ENCODE peak calls at places on chromosomes 3 and 15, in four cellular contexts. J is psoas muscle; M is ovary; I is CD8-positive, alpha-beta T cell. N is an unnamed sample.

GRCh38 chr3:113153499-113154107 is 57.8 kb upstream of the BOC start:
- DNase-seq in J (no peak), M (no peak), I (no peak), N (no peak)

GRCh38 chr15:28107111-28107893 is 8.2 kb upstream of the OCA2 start:
- DNase-seq in J (no peak), M (no peak), I (no peak), N (no peak)

GRCh38 chr15:56767315-56767714 is 34.0 kb upstream of the ZNF280D start:
- DNase-seq in J (no peak), M (no peak), I (no peak), N (no peak)

GRCh38 chr15:101318810-101319200 is 23.8 kb upstream of the SNRPA1 start:
- DNase-seq in J (no peak), M (no peak), I (no peak), N (no peak)

GRCh38 chr15:88647362-88648105 is 8.7 kb downstream of the ISG20 start:
- DNase-seq in J (no peak), M (no peak), I (peak), N (no peak)

GRCh38 chr15:50248994-50249586 is 16.4 kb downstream of the HDC start:
- DNase-seq in J (no peak), M (no peak), I (no peak), N (no peak)

GRCh38 chr3:150227839-150228238 is 180.3 kb upstream of the TSC22D2 start:
- DNase-seq in J (no peak), M (no peak), I (peak), N (peak)

GRCh38 chr3:127676921-127677351 is 4.2 kb downstream of the ABTB1 start:
- DNase-seq in J (no peak), M (no peak), I (no peak), N (no peak)

GRCh38 chr3:50660386-50660785 is 14.3 kb upstream of the DOCK3 start:
- DNase-seq in J (no peak), M (no peak), I (no peak), N (no peak)

GRCh38 chr3:56988874-56989433 is 71.5 kb upstream of the SPATA12 start:
- DNase-seq in J (peak), M (peak), I (peak), N (peak)

GRCh38 chr3:56219894-56220805 is 248.1 kb downstream of the ERC2 start:
- DNase-seq in J (no peak), M (no peak), I (no peak), N (no peak)

GRCh38 chr3:40615110-40615915 is 90.6 kb downstream of the ZNF621 start:
- DNase-seq in J (no peak), M (no peak), I (no peak), N (peak)

GRCh38 chr3:133457025-133457424 is 57.2 kb downstream of the BFSP2 start:
- DNase-seq in J (no peak), M (no peak), I (no peak), N (no peak)

GRCh38 chr3:99505200-99505599 is 133.2 kb upstream of the COL8A1 start:
- DNase-seq in J (no peak), M (no peak), I (no peak), N (no peak)

GRCh38 chr15:22788004-22788403 is 1.6 kb downstream of the NIPA1 start:
- DNase-seq in J (no peak), M (no peak), I (no peak), N (no peak)

GRCh38 chr3:45939341-45939771 is 3.9 kb upstream of the CXCR6 start:
- DNase-seq in J (no peak), M (no peak), I (no peak), N (no peak)

GRCh38 chr15:26298010-26298661 is 435.0 kb upstream of the ATP10A start:
- DNase-seq in J (no peak), M (no peak), I (no peak), N (no peak)

GRCh38 chr15:34331809-34332208 is 5.8 kb downstream of the SLC12A6 start:
- DNase-seq in J (no peak), M (no peak), I (no peak), N (no peak)

GRCh38 chr15:101121511-101122090 is 130.2 kb downstream of the CHSY1 start:
- DNase-seq in J (peak), M (peak), I (peak), N (peak)

GRCh38 chr15:65096481-65097385 is 18.3 kb downstream of the UBAP1L start:
- DNase-seq in J (no peak), M (no peak), I (no peak), N (no peak)

GRCh38 chr15:93305306-93305705 is 216.3 kb upstream of the RGMA start:
- DNase-seq in J (no peak), M (no peak), I (no peak), N (no peak)

GRCh38 chr3:71514621-71515020 is 68.9 kb downstream of the FOXP1 start:
- DNase-seq in J (no peak), M (no peak), I (no peak), N (no peak)

GRCh38 chr3:181709537-181710279 is 2.0 kb upstream of the SOX2 start:
- DNase-seq in J (peak), M (peak), I (peak), N (peak)

GRCh38 chr15:41510728-41511127 is 2.9 kb downstream of the LTK start:
- DNase-seq in J (no peak), M (no peak), I (no peak), N (no peak)

GRCh38 chr15:70627734-70628541 is 135.4 kb downstream of the UACA start:
- DNase-seq in J (no peak), M (no peak), I (no peak), N (no peak)

GRCh38 chr3:72560857-72561675 is 287.2 kb downstream of the SHQ1 start:
- DNase-seq in J (no peak), M (no peak), I (no peak), N (no peak)

GRCh38 chr3:141457624-141458236 is 29.1 kb upstream of the RASA2 start:
- DNase-seq in J (no peak), M (no peak), I (no peak), N (no peak)

GRCh38 chr3:185221203-185221602 is 32.6 kb downstream of the EHHADH start:
- DNase-seq in J (no peak), M (no peak), I (no peak), N (no peak)

GRCh38 chr3:185216587-185216918 is 37.3 kb downstream of the EHHADH start:
- DNase-seq in J (no peak), M (no peak), I (no peak), N (no peak)

GRCh38 chr3:185210621-185211157 is 43.2 kb downstream of the EHHADH start:
- DNase-seq in J (no peak), M (no peak), I (no peak), N (no peak)

GRCh38 chr3:185215873-185216586 is 37.8 kb downstream of the EHHADH start:
- DNase-seq in J (no peak), M (no peak), I (no peak), N (no peak)
- TF ChIP-seq CTCF in J (peak), M (peak), I (peak), N (peak)

GRCh38 chr15:58770857-58771620 is at the start of gene MINDY2:
- DNase-seq in J (peak), M (peak), I (peak), N (peak)
- TF ChIP-seq CTCF in J (peak), M (peak), I (no peak), N (peak)

DNA sequence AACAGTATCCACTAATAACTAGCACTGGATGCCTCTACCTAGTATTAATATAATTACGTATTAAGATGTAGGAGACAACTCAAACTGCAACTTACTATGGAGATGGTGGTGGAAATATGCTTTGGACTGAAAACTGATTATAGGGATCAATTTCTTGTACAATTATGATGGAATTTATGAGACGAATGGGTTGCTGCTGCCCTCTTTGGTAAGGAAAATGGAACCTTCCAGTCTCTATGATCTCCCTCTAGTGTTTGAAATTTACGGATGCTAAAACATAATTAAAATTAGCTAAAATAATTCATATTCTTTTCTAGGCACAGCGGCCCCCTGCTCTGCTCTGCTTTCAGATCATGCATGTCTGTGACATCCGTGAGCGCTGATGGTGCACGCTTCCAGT is 132.3 kb downstream of the NR2F2 start:
- DNase-seq in J (no peak), M (no peak), I (no peak), N (no peak)
- TF ChIP-seq CTCF in J (no peak), M (no peak), I (no peak), N (peak)

DNA sequence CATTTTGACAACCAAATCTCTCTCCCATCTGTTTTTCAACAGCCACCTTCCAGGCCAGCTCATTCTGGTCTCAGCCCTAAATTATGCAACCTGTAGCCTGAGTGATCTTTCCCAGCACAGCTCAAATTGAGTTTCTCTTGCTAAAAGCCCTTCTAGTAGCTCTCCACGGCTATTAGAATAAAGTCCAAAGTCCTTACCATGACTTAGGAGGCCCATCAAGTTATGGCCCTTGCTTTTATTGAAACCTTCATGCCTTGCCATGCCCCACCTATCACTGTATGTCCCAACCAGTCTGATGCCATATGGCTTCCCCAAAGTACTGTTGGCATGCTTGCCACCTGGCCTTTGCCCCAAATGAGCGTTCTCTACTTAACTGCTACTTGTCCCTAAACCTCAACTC is 303.5 kb upstream of the GADL1 start:
- DNase-seq in J (no peak), M (no peak), I (no peak), N (no peak)
- TF ChIP-seq CTCF in J (no peak), M (no peak), I (no peak), N (no peak)

N was measured in neural crest cell.